ENCODE peak calls at places on chromosomes 2 and 18, in eight cellular contexts. One of them, this sample, is unnamed.

GRCh38 chr2:8495189-8495855 is 186.5 kb upstream of the ID2 start:
- DNase-seq in activated CD4-positive, alpha-beta T cell treated with anti-CD3 and anti-CD28 coated beads, Interleukin-2, amount 50 U/mL, for 24 hours: no peak
- DNase-seq in activated T-cell treated with anti-CD3 and anti-CD28 coated beads for 48 hours: no peak
- DNase-seq in nephron progenitor cell: no peak
- DNase-seq in HS-5: no peak
- DNase-seq in coronary artery: no peak
- DNase-seq in prostate gland: no peak
- DNase-seq in effector memory CD4-positive, alpha-beta T cell: no peak
- DNase-seq in this sample: no peak

GRCh38 chr2:209331291-209331844 is 92.5 kb upstream of the MAP2 start:
- DNase-seq in activated T-cell treated with anti-CD3 and anti-CD28 coated beads for 48 hours: no peak
- DNase-seq in activated CD4-positive, alpha-beta T cell treated with anti-CD3 and anti-CD28 coated beads, Interleukin-2, amount 50 U/mL, for 24 hours: no peak
- DNase-seq in coronary artery: no peak
- DNase-seq in nephron progenitor cell: no peak
- DNase-seq in effector memory CD4-positive, alpha-beta T cell: no peak
- DNase-seq in HS-5: peak; percentile 29
- DNase-seq in prostate gland: no peak
- DNase-seq in this sample: peak; percentile 19

GRCh38 chr18:65215865-65216466 is 534.8 kb upstream of the CDH7 start:
- DNase-seq in coronary artery: no peak
- DNase-seq in effector memory CD4-positive, alpha-beta T cell: no peak
- DNase-seq in HS-5: no peak
- DNase-seq in activated CD4-positive, alpha-beta T cell treated with anti-CD3 and anti-CD28 coated beads, Interleukin-2, amount 50 U/mL, for 24 hours: no peak
- DNase-seq in activated T-cell treated with anti-CD3 and anti-CD28 coated beads for 48 hours: no peak
- DNase-seq in nephron progenitor cell: no peak
- DNase-seq in prostate gland: no peak
- DNase-seq in this sample: no peak

GRCh38 chr2:25306767-25307368 is 34.9 kb downstream of the DNMT3A start:
- DNase-seq in HS-5: no peak
- DNase-seq in prostate gland: peak; percentile 40
- DNase-seq in coronary artery: no peak
- DNase-seq in activated CD4-positive, alpha-beta T cell treated with anti-CD3 and anti-CD28 coated beads, Interleukin-2, amount 50 U/mL, for 24 hours: no peak
- DNase-seq in nephron progenitor cell: no peak
- DNase-seq in effector memory CD4-positive, alpha-beta T cell: no peak
- DNase-seq in activated T-cell treated with anti-CD3 and anti-CD28 coated beads for 48 hours: no peak
- DNase-seq in this sample: no peak

GRCh38 chr2:156219491-156220100 is 112.9 kb downstream of the NR4A2 start:
- DNase-seq in coronary artery: no peak
- DNase-seq in activated CD4-positive, alpha-beta T cell treated with anti-CD3 and anti-CD28 coated beads, Interleukin-2, amount 50 U/mL, for 24 hours: no peak
- DNase-seq in HS-5: no peak
- DNase-seq in activated T-cell treated with anti-CD3 and anti-CD28 coated beads for 48 hours: no peak
- DNase-seq in nephron progenitor cell: no peak
- DNase-seq in effector memory CD4-positive, alpha-beta T cell: no peak
- DNase-seq in prostate gland: no peak
- DNase-seq in this sample: no peak

GRCh38 chr2:46776687-46777327 is 138.8 kb downstream of the MCFD2 start:
- DNase-seq in activated T-cell treated with anti-CD3 and anti-CD28 coated beads for 48 hours: peak; percentile 21
- DNase-seq in coronary artery: no peak
- DNase-seq in activated CD4-positive, alpha-beta T cell treated with anti-CD3 and anti-CD28 coated beads, Interleukin-2, amount 50 U/mL, for 24 hours: no peak
- DNase-seq in nephron progenitor cell: peak; percentile 50
- DNase-seq in prostate gland: peak; percentile 26
- DNase-seq in effector memory CD4-positive, alpha-beta T cell: no peak
- DNase-seq in HS-5: no peak
- DNase-seq in this sample: peak; percentile 32

GRCh38 chr18:10787293-10787901 is 261.6 kb downstream of the NAPG start:
- DNase-seq in HS-5: peak; percentile 29
- DNase-seq in effector memory CD4-positive, alpha-beta T cell: peak; percentile 50
- DNase-seq in coronary artery: no peak
- DNase-seq in nephron progenitor cell: peak; percentile 78
- DNase-seq in activated T-cell treated with anti-CD3 and anti-CD28 coated beads for 48 hours: peak; percentile 77
- DNase-seq in prostate gland: peak; percentile 37
- DNase-seq in activated CD4-positive, alpha-beta T cell treated with anti-CD3 and anti-CD28 coated beads, Interleukin-2, amount 50 U/mL, for 24 hours: peak; percentile 69
- DNase-seq in this sample: peak; percentile 65

GRCh38 chr2:128162266-128162665 is 71.3 kb downstream of the UGGT1 start:
- DNase-seq in prostate gland: no peak
- DNase-seq in activated CD4-positive, alpha-beta T cell treated with anti-CD3 and anti-CD28 coated beads, Interleukin-2, amount 50 U/mL, for 24 hours: no peak
- DNase-seq in effector memory CD4-positive, alpha-beta T cell: no peak
- DNase-seq in nephron progenitor cell: no peak
- DNase-seq in activated T-cell treated with anti-CD3 and anti-CD28 coated beads for 48 hours: no peak
- DNase-seq in HS-5: no peak
- DNase-seq in coronary artery: no peak
- DNase-seq in this sample: no peak

GRCh38 chr2:221554769-221555510 is 17.2 kb downstream of the EPHA4 start:
- DNase-seq in activated T-cell treated with anti-CD3 and anti-CD28 coated beads for 48 hours: no peak
- DNase-seq in nephron progenitor cell: peak; percentile 15
- DNase-seq in effector memory CD4-positive, alpha-beta T cell: no peak
- DNase-seq in coronary artery: no peak
- DNase-seq in activated CD4-positive, alpha-beta T cell treated with anti-CD3 and anti-CD28 coated beads, Interleukin-2, amount 50 U/mL, for 24 hours: no peak
- DNase-seq in HS-5: no peak
- DNase-seq in prostate gland: no peak
- DNase-seq in this sample: no peak

GRCh38 chr2:54308782-54309181 is 52.8 kb upstream of the TSPYL6 start:
- DNase-seq in activated CD4-positive, alpha-beta T cell treated with anti-CD3 and anti-CD28 coated beads, Interleukin-2, amount 50 U/mL, for 24 hours: no peak
- DNase-seq in effector memory CD4-positive, alpha-beta T cell: no peak
- DNase-seq in prostate gland: no peak
- DNase-seq in nephron progenitor cell: no peak
- DNase-seq in coronary artery: no peak
- DNase-seq in activated T-cell treated with anti-CD3 and anti-CD28 coated beads for 48 hours: no peak
- DNase-seq in HS-5: no peak
- DNase-seq in this sample: no peak

GRCh38 chr2:65364986-65365733 is 67.2 kb downstream of the SPRED2 start:
- DNase-seq in effector memory CD4-positive, alpha-beta T cell: no peak
- DNase-seq in activated CD4-positive, alpha-beta T cell treated with anti-CD3 and anti-CD28 coated beads, Interleukin-2, amount 50 U/mL, for 24 hours: no peak
- DNase-seq in activated T-cell treated with anti-CD3 and anti-CD28 coated beads for 48 hours: no peak
- DNase-seq in prostate gland: no peak
- DNase-seq in nephron progenitor cell: no peak
- DNase-seq in HS-5: no peak
- DNase-seq in coronary artery: no peak
- DNase-seq in this sample: no peak

GRCh38 chr2:197170137-197170682 is 140.4 kb downstream of the ANKRD44 start:
- DNase-seq in HS-5: no peak
- DNase-seq in effector memory CD4-positive, alpha-beta T cell: no peak
- DNase-seq in activated T-cell treated with anti-CD3 and anti-CD28 coated beads for 48 hours: no peak
- DNase-seq in nephron progenitor cell: no peak
- DNase-seq in coronary artery: no peak
- DNase-seq in activated CD4-positive, alpha-beta T cell treated with anti-CD3 and anti-CD28 coated beads, Interleukin-2, amount 50 U/mL, for 24 hours: no peak
- DNase-seq in prostate gland: no peak
- DNase-seq in this sample: no peak

GRCh38 chr18:24398515-24398914 is 891 bp upstream of the OSBPL1A start:
- DNase-seq in prostate gland: no peak
- DNase-seq in activated CD4-positive, alpha-beta T cell treated with anti-CD3 and anti-CD28 coated beads, Interleukin-2, amount 50 U/mL, for 24 hours: no peak
- DNase-seq in coronary artery: no peak
- DNase-seq in HS-5: no peak
- DNase-seq in activated T-cell treated with anti-CD3 and anti-CD28 coated beads for 48 hours: no peak
- DNase-seq in nephron progenitor cell: peak; percentile 10
- DNase-seq in effector memory CD4-positive, alpha-beta T cell: no peak
- DNase-seq in this sample: peak; percentile 65

GRCh38 chr2:106847366-106847765 is 38.6 kb downstream of the ST6GAL2 start:
- DNase-seq in effector memory CD4-positive, alpha-beta T cell: no peak
- DNase-seq in activated T-cell treated with anti-CD3 and anti-CD28 coated beads for 48 hours: no peak
- DNase-seq in prostate gland: no peak
- DNase-seq in coronary artery: no peak
- DNase-seq in nephron progenitor cell: no peak
- DNase-seq in activated CD4-positive, alpha-beta T cell treated with anti-CD3 and anti-CD28 coated beads, Interleukin-2, amount 50 U/mL, for 24 hours: no peak
- DNase-seq in HS-5: no peak
- DNase-seq in this sample: no peak

GRCh38 chr2:10245661-10246060 is 57.0 kb upstream of the HPCAL1 start:
- DNase-seq in activated T-cell treated with anti-CD3 and anti-CD28 coated beads for 48 hours: no peak
- DNase-seq in HS-5: no peak
- DNase-seq in activated CD4-positive, alpha-beta T cell treated with anti-CD3 and anti-CD28 coated beads, Interleukin-2, amount 50 U/mL, for 24 hours: no peak
- DNase-seq in nephron progenitor cell: peak; percentile 0
- DNase-seq in coronary artery: no peak
- DNase-seq in effector memory CD4-positive, alpha-beta T cell: no peak
- DNase-seq in prostate gland: no peak
- DNase-seq in this sample: no peak

This sample was measured in LoVo.